ENCODE peak calls at places on chromosomes 5 and 9, in seven cellular contexts. T, N, V, P, E, D and Z are unnamed samples.

GRCh38 chr5:109409061-109409843 is 522 bp downstream of the PJA2 start:
- DNase-seq in T (no peak), N (peak), V (peak), P (peak), E (peak), D (peak), Z (peak)

GRCh38 chr5:43037929-43038510 is 2.1 kb downstream of the ANXA2R start:
- DNase-seq in T (no peak), N (peak), V (no peak), P (peak), E (no peak), D (no peak), Z (peak)

GRCh38 chr9:27527702-27528277 is 1.8 kb downstream of the MOB3B start:
- DNase-seq in T (no peak), N (no peak), V (no peak), P (no peak), E (no peak), D (no peak), Z (no peak)

GRCh38 chr5:124644138-124644537 is 102.3 kb downstream of the ZNF608 start:
- DNase-seq in T (no peak), N (peak), V (no peak), P (peak), E (no peak), D (no peak), Z (no peak)

GRCh38 chr5:1731091-1731639 is 68.5 kb downstream of the MRPL36 start:
- DNase-seq in T (no peak), N (no peak), V (peak), P (no peak), E (no peak), D (no peak), Z (no peak)

GRCh38 chr5:177303121-177303924 is at the start of the genes PRELID1 and RAB24:
- DNase-seq in T (no peak), N (peak), V (peak), P (peak), E (peak), D (peak), Z (peak)

GRCh38 chr9:15033316-15033715 is 123.1 kb upstream of the FREM1 start:
- DNase-seq in T (no peak), N (no peak), V (no peak), P (no peak), E (no peak), D (no peak), Z (no peak)

GRCh38 chr5:55601209-55601618 is 66.5 kb upstream of the PLPP1 start:
- DNase-seq in T (no peak), N (peak), V (no peak), P (peak), E (peak), D (peak), Z (peak)

GRCh38 chr9:114000063-114000454 is 78.0 kb downstream of the AMBP start:
- DNase-seq in T (no peak), N (no peak), V (peak), P (no peak), E (no peak), D (no peak), Z (no peak)

GRCh38 chr9:126663661-126664072 is 49.9 kb downstream of the LMX1B start:
- DNase-seq in T (no peak), N (no peak), V (no peak), P (no peak), E (no peak), D (no peak), Z (no peak)

GRCh38 chr9:126612329-126612812 is 1.4 kb upstream of the LMX1B start:
- DNase-seq in T (no peak), N (no peak), V (peak), P (no peak), E (no peak), D (no peak), Z (no peak)

GRCh38 chr9:122186301-122186700 is 26.6 kb downstream of the MORN5 start:
- DNase-seq in T (no peak), N (no peak), V (no peak), P (no peak), E (no peak), D (no peak), Z (peak)

GRCh38 chr5:158773151-158773550 is 326.6 kb downstream of the EBF1 start:
- DNase-seq in T (no peak), N (no peak), V (no peak), P (no peak), E (no peak), D (no peak), Z (peak)

GRCh38 chr9:114190563-114190905 is 35.2 kb downstream of the COL27A1 start:
- DNase-seq in T (no peak), N (no peak), V (no peak), P (no peak), E (no peak), D (no peak), Z (no peak)

GRCh38 chr5:139901971-139902370 is 106.4 kb downstream of the PSD2 start:
- DNase-seq in T (no peak), N (no peak), V (no peak), P (no peak), E (no peak), D (no peak), Z (peak)

GRCh38 chr5:92909545-92909962 is 671.5 kb downstream of the NR2F1-AS1 start:
- DNase-seq in T (no peak), N (peak), V (peak), P (peak), E (peak), D (peak), Z (peak)

GRCh38 chr9:137311171-137311970 is 9.3 kb upstream of the NRARP start:
- DNase-seq in T (no peak), N (peak), V (peak), P (no peak), E (no peak), D (peak), Z (no peak)

GRCh38 chr5:147310059-147310704 is 75.4 kb downstream of the STK32A start:
- DNase-seq in T (no peak), N (peak), V (peak), P (peak), E (no peak), D (peak), Z (peak)

GRCh38 chr9:136133191-136133958 is 14.7 kb upstream of the TMEM250 start:
- DNase-seq in T (no peak), N (no peak), V (peak), P (peak), E (peak), D (no peak), Z (peak)

GRCh38 chr9:19230356-19231125 is at the start of gene DENND4C:
- DNase-seq in T (peak), N (peak), V (peak), P (peak), E (peak), D (peak), Z (peak)

GRCh38 chr9:19232117-19232829 is 1.8 kb downstream of the DENND4C start:
- DNase-seq in T (no peak), N (peak), V (no peak), P (peak), E (no peak), D (no peak), Z (no peak)

GRCh38 chr9:19232830-19233194 is 2.3 kb downstream of the DENND4C start:
- DNase-seq in T (no peak), N (peak), V (no peak), P (no peak), E (no peak), D (peak), Z (no peak)

GRCh38 chr9:19231126-19232035 is 888 bp downstream of the DENND4C start:
- DNase-seq in T (no peak), N (peak), V (no peak), P (peak), E (peak), D (peak), Z (peak)

GRCh38 chr9:19229725-19230355 is 653 bp upstream of the DENND4C start:
- DNase-seq in T (peak), N (no peak), V (peak), P (peak), E (no peak), D (peak), Z (peak)
- H2AK5ac ChIP-seq in T (no peak), N (no peak), V (no peak), P (no peak), E (no peak), D (no peak), Z (no peak)

DNA sequence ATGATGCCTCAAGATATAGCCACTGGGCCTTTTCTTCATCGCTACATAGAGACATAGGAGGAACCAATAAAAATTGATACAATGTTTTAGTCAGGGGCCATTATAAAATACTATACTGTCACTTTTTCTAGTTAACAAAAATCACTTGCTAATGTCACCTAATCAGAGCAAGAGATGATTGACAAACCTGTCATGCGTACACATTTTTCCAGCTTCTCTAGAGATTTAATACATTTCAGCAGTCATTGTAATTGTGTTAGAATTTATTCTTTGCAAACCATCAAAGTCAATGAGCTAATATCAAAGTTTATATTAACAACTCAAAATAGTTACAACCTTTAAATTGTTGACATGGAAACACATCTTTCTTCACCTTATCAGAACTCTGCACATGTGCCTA is 513.6 kb upstream of the SEMA6A start:
- DNase-seq in T (no peak), N (no peak), V (no peak), P (no peak), E (no peak), D (no peak), Z (no peak)
- H3K23ac ChIP-seq in T (no peak), N (no peak), V (no peak), P (no peak), E (no peak), D (no peak), Z (no peak)

GRCh38 chr9:91451431-91452270 is 28.0 kb upstream of the NFIL3 start:
- DNase-seq in T (no peak), N (peak), V (no peak), P (peak), E (no peak), D (peak), Z (peak)

GRCh38 chr9:91452844-91453243 is 29.2 kb upstream of the NFIL3 start:
- DNase-seq in T (no peak), N (no peak), V (no peak), P (no peak), E (no peak), D (no peak), Z (no peak)
- H3K4ac ChIP-seq in T (no peak), N (no peak), V (no peak), P (no peak), E (no peak), D (no peak), Z (no peak)

DNA sequence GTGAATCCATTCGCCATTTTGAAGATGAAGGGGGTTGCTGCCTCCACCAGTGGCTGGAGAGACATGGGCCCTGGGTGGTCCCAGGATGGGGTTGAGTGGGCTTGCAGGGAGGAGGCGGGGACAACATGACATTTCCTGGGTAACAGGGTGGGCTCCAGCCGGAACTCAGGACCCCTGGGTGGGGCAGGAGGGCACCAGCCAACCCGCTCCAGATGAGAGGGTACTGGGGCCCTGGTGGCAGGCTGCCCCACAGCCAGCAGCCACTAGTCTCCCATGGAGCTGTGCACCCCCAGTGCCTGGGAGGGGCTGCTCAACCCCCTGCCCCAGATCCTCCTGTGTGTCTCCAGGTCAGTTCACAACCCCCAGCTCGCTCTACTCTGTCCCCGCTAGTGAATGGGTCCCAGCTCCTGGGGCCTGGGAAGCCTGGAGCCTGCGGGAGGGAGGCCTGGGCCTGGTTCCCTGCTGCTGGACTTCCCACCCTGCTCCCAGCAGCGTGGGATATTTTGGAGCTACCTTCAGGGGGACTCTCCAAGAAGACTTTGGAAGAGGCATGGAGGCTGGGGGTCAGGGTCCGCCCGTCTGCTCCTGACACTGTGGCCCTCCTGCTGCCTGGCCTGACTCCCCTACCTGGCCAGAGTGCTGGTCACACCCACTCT is 55.9 kb downstream of the AHRR start:
- DNase-seq in T (no peak), N (no peak), V (peak), P (no peak), E (no peak), D (no peak), Z (no peak)
- H2AK5ac ChIP-seq in T (no peak), N (peak), V (no peak), P (no peak), E (no peak), D (no peak), Z (no peak)

GRCh38 chr9:124346347-124347163 is 68.7 kb downstream of the PSMB7 start:
- DNase-seq in T (no peak), N (no peak), V (no peak), P (no peak), E (no peak), D (no peak), Z (no peak)
- H3K23ac ChIP-seq in T (no peak), N (no peak), V (no peak), P (no peak), E (peak), D (no peak), Z (no peak)

GRCh38 chr9:89903076-89903475 is 298.3 kb downstream of the GADD45G start:
- DNase-seq in T (no peak), N (no peak), V (peak), P (no peak), E (no peak), D (no peak), Z (no peak)
- H3K4ac ChIP-seq in T (no peak), N (no peak), V (no peak), P (peak), E (no peak), D (peak), Z (no peak)

DNA sequence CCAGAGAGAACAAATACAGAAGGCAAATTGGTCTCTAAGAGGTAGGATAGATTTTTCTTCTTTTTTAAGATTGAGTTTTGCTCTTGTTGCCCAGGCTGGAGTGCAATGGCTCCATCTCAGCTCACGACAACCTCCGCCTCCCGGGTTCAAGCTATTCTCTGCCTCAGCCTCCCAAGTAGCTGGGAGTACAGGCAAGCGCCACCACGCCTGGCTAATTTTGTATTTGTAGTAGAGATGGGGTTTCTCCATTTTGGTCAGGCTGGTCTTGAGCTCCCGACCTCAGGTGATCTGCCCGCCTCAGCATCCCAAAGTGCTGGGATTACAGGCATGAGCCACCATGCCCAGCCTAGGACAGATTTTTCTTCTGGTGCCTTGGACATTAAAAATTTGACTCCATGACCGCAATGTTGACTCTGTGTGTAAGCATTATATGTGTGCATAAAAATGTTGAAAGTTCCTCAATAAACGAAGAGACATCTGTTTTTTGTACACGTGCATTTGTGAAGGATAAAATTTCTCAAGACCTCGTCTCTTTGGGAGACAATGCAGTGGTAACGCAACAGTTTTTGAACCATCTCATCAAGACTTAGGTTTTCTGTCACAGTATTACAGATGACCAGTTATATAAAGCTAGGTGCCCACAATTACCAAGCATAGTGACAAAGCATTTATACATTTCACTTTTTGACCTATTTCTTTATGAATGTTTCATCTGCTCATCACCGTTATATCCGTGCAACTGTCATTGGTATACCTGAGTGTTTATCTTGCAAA is 17.4 kb downstream of the VCP start:
- DNase-seq in T (no peak), N (no peak), V (no peak), P (no peak), E (no peak), D (no peak), Z (no peak)
- H2AK5ac ChIP-seq in T (no peak), N (no peak), V (no peak), P (no peak), E (no peak), D (no peak), Z (no peak)

GRCh38 chr5:76670508-76670907 is 45.4 kb upstream of the F2R start:
- DNase-seq in T (no peak), N (no peak), V (no peak), P (no peak), E (no peak), D (no peak), Z (no peak)

GRCh38 chr5:76674330-76675066 is 41.4 kb upstream of the F2R start:
- DNase-seq in T (no peak), N (no peak), V (no peak), P (no peak), E (no peak), D (no peak), Z (no peak)

GRCh38 chr5:76673125-76673524 is 42.8 kb upstream of the F2R start:
- DNase-seq in T (no peak), N (no peak), V (no peak), P (no peak), E (no peak), D (no peak), Z (no peak)

GRCh38 chr5:76669245-76669644 is 46.0 kb upstream of the F2RL2 start:
- DNase-seq in T (no peak), N (peak), V (no peak), P (no peak), E (no peak), D (peak), Z (no peak)

GRCh38 chr5:76672242-76672641 is 43.7 kb upstream of the F2R start:
- DNase-seq in T (no peak), N (peak), V (no peak), P (no peak), E (no peak), D (no peak), Z (no peak)
- H3K23ac ChIP-seq in T (no peak), N (peak), V (no peak), P (no peak), E (no peak), D (no peak), Z (no peak)

GRCh38 chr9:20537269-20537668 is 85.0 kb downstream of the MLLT3 start:
- DNase-seq in T (no peak), N (no peak), V (no peak), P (no peak), E (no peak), D (peak), Z (no peak)
- H3K4ac ChIP-seq in T (no peak), N (no peak), V (no peak), P (no peak), E (no peak), D (no peak), Z (no peak)